ENCODE peak calls at places on chromosomes 13 and 19, in seven cellular contexts. S is transverse colon, U is left lung, W is mesendoderm, E is cardiac muscle cell, C is fibroblast of lung, O is thyroid gland. P is an unnamed sample.

GRCh38 chr19:53328967-53329366 is 4.6 kb upstream of the ZNF845 start:
- DNase-seq in S (peak; percentile 17), U (no peak), W (no peak), E (peak; percentile 41), C (peak; percentile 69), O (peak; percentile 19), P (peak; percentile 24)

GRCh38 chr13:36862002-36862706 is 43.1 kb downstream of the RFXAP start:
- DNase-seq in S (no peak), U (no peak), W (peak; percentile 42), E (peak; percentile 30), C (no peak), O (no peak), P (no peak)

GRCh38 chr13:20960663-20961309 is 58.2 kb upstream of the XPO4 start:
- DNase-seq in S (peak; percentile 30), U (no peak), W (no peak), E (no peak), C (no peak), O (no peak), P (no peak)

GRCh38 chr19:13692096-13692495 is 72.2 kb upstream of the MRI1 start:
- DNase-seq in S (no peak), U (no peak), W (no peak), E (peak; percentile 29), C (peak; percentile 46), O (peak; percentile 91), P (no peak)

GRCh38 chr13:26539738-26540292 is 17.7 kb upstream of the WASF3 start:
- DNase-seq in S (peak; percentile 16), U (no peak), W (no peak), E (no peak), C (no peak), O (no peak), P (no peak)

GRCh38 chr13:76350399-76350798 is 535.8 kb downstream of the KCTD12 start:
- DNase-seq in S (no peak), U (no peak), W (no peak), E (peak; percentile 79), C (peak; percentile 69), O (no peak), P (no peak)

GRCh38 chr19:17842663-17843313 is 5.0 kb downstream of the JAK3 start:
- DNase-seq in S (no peak), U (no peak), W (no peak), E (no peak), C (no peak), O (no peak), P (no peak)

GRCh38 chr13:97574926-97575325 is 141.0 kb downstream of the RAP2A start:
- DNase-seq in S (peak; percentile 26), U (no peak), W (peak; percentile 89), E (peak; percentile 67), C (peak; percentile 65), O (no peak), P (no peak)

GRCh38 chr19:2330632-2331284 is 2.3 kb downstream of the SPPL2B start:
- DNase-seq in S (peak; percentile 93), U (no peak), W (no peak), E (no peak), C (no peak), O (peak; percentile 20), P (no peak)

GRCh38 chr13:24625870-24626419 is 54.3 kb upstream of the ATP12A start:
- DNase-seq in S (no peak), U (no peak), W (no peak), E (no peak), C (no peak), O (no peak), P (peak; percentile 49)

GRCh38 chr13:24624801-24625231 is 55.4 kb upstream of the ATP12A start:
- DNase-seq in S (no peak), U (no peak), W (no peak), E (peak; percentile 53), C (peak; percentile 34), O (no peak), P (no peak)

GRCh38 chr13:24624363-24624762 is 55.8 kb upstream of the ATP12A start:
- DNase-seq in S (no peak), U (no peak), W (no peak), E (no peak), C (no peak), O (no peak), P (no peak)

GRCh38 chr13:24626449-24626848 is 53.8 kb upstream of the ATP12A start:
- DNase-seq in S (no peak), U (no peak), W (no peak), E (no peak), C (no peak), O (no peak), P (peak; percentile 34)

GRCh38 chr13:24625324-24625723 is 54.9 kb upstream of the ATP12A start:
- DNase-seq in S (no peak), U (no peak), W (no peak), E (peak; percentile 44), C (no peak), O (no peak), P (no peak)
- H3K27ac ChIP-seq in S (peak overlapping the region; percentile 66), U (no peak overlapping the region), W (no peak overlapping the region), E (no peak overlapping the region), C (no peak overlapping the region), O (no peak overlapping the region), P (no peak overlapping the region)

GRCh38 chr19:55855160-55855559 is 18.8 kb downstream of the NLRP4 start:
- DNase-seq in S (no peak), U (no peak), W (no peak), E (no peak), C (no peak), O (no peak), P (no peak)
- H3K4me1 ChIP-seq in S (no peaks in the 10 kb centered on the region), U (no peaks in the 10 kb centered on the region), W (no peaks in the 10 kb centered on the region), E (no peaks in the 10 kb centered on the region), C (no peaks in the 10 kb centered on the region), O (no peaks in the 10 kb centered on the region), P (no peaks in the 10 kb centered on the region)

DNA sequence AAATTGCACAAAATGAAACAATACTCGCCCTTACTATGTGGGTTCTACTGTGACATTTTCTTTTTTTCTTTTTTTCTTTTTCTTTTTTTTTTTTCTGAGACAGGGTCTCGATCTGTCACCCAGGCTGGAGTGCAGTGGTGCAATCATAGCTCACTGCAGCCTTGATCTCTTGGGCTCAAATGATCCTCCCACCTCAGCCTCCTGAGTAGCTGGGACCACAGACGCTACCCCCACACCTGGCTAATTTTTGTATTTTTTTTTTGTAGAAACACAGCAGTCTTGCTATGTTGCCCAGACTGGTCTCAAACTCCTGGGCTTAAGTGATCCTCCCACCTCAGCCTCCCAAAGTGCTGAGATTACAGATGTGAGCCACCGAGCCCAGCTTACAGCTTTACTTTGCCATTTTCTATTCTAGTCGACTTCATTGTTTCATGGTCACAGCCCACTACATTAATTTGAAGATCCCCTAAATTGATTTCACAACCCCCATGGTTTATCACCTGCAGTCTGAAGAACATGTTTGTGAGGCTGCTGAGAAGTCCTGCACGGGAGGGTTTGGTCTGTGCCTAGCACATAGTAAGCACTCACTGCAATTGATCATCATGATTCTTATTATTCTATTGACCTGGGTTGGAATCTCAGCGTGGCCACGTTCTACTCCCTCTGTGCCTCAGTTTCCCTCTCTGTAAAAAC is 3.8 kb downstream of the BCL3 start:
- DNase-seq in S (no peak), U (no peak), W (no peak), E (no peak), C (no peak), O (no peak), P (no peak)
- H3K4me3 ChIP-seq in S (no peak overlapping the region), U (no peak overlapping the region), W (no peak overlapping the region), E (no peak overlapping the region), C (peak overlapping the region; percentile 91), O (no peak overlapping the region), P (peak overlapping the region; percentile 13)

GRCh38 chr13:110713981-110714797 is 689 bp downstream of the ING1 start:
- DNase-seq in S (peak; percentile 65), U (peak; percentile 89), W (peak; percentile 68), E (peak; percentile 58), C (peak; percentile 25), O (peak; percentile 64), P (peak; percentile 72)
- H3K27ac ChIP-seq in S (peak overlapping the region; percentile 100), U (peak overlapping the region; percentile 100), W (peak overlapping the region; percentile 88), E (peak overlapping the region; percentile 98), C (peak overlapping the region; percentile 78), O (peak overlapping the region; percentile 97), P (peak overlapping the region; percentile 91)

GRCh38 chr19:16343156-16343555 is 18.5 kb downstream of the KLF2 start:
- DNase-seq in S (no peak), U (no peak), W (no peak), E (no peak), C (no peak), O (no peak), P (no peak)
- H3K4me1 ChIP-seq in S (peaks cover 14% of the 10 kb centered on the region), U (peaks cover 61% of the 10 kb centered on the region), W (no peaks in the 10 kb centered on the region), E (peaks cover 22% of the 10 kb centered on the region), C (peaks cover 13% of the 10 kb centered on the region), O (peaks cover 32% of the 10 kb centered on the region), P (peaks cover 53% of the 10 kb centered on the region)

P was measured in CD8-positive, alpha-beta T cell.